ENCODE peak calls at places on chromosome 10, in five cellular contexts. K, C, A, Y and N are unnamed samples.

GRCh38 chr10:125531470-125531869 is 151.5 kb downstream of the TEX36 start:
- DNase-seq in A (no peak), Y (no peak), C (no peak), K (no peak), N (no peak)

GRCh38 chr10:43042503-43043341 is 34.1 kb upstream of the RET start:
- DNase-seq in C (peak; percentile 47), A (no peak), K (no peak), Y (no peak), N (no peak)

GRCh38 chr10:125020871-125021270 is 78.9 kb downstream of the ZRANB1 start:
- DNase-seq in Y (no peak), C (no peak), A (no peak), K (no peak), N (no peak)

GRCh38 chr10:97075961-97076525 is 109.7 kb downstream of the SLIT1 start:
- DNase-seq in C (no peak), A (no peak), Y (no peak), K (no peak), N (no peak)

GRCh38 chr10:299969-300368 is 164.7 kb downstream of the ZMYND11 start:
- DNase-seq in A (no peak), K (no peak), C (no peak), Y (no peak), N (no peak)

GRCh38 chr10:125982256-125982948 is 86.0 kb downstream of the FANK1 start:
- DNase-seq in K (no peak), C (no peak), A (no peak), Y (peak; percentile 81), N (peak; percentile 69)

GRCh38 chr10:69797959-69798358 is 3.7 kb upstream of the COL13A1 start:
- DNase-seq in A (no peak), C (no peak), K (no peak), Y (no peak), N (no peak)

GRCh38 chr10:91054325-91054724 is 133.4 kb upstream of the ANKRD1 start:
- DNase-seq in C (no peak), K (no peak), A (no peak), Y (no peak), N (no peak)

GRCh38 chr10:47134166-47134565 is 165.8 kb upstream of the GDF10 start:
- DNase-seq in K (no peak), Y (no peak), A (peak; percentile 82), C (no peak), N (no peak)

GRCh38 chr10:28922127-28922526 is 244.8 kb downstream of the BAMBI start:
- DNase-seq in Y (peak; percentile 10), K (no peak), C (no peak), A (peak; percentile 26), N (no peak)

GRCh38 chr10:72847681-72848080 is 45.9 kb upstream of the OIT3 start:
- DNase-seq in K (no peak), Y (peak; percentile 34), A (no peak), C (no peak), N (no peak)

GRCh38 chr10:114012650-114013049 is 31.0 kb upstream of the ADRB1 start:
- DNase-seq in C (no peak), Y (no peak), K (no peak), A (peak; percentile 31), N (no peak)

GRCh38 chr10:100183482-100183881 is 2.3 kb downstream of the ERLIN1 start:
- DNase-seq in K (no peak), A (no peak), C (no peak), Y (peak; percentile 44), N (no peak)

GRCh38 chr10:79022565-79023488 is 45.9 kb upstream of the ZMIZ1 start:
- DNase-seq in K (no peak), C (peak; percentile 78), Y (peak; percentile 14), A (no peak), N (no peak)

GRCh38 chr10:46546591-46547330 is 9.7 kb downstream of the GPRIN2 start:
- DNase-seq in A (no peak), K (peak; percentile 61), C (peak; percentile 62), Y (no peak), N (no peak)

GRCh38 chr10:101166430-101166829 is 35.3 kb downstream of the TLX1 start:
- DNase-seq in A (no peak), Y (no peak), K (no peak), C (no peak), N (no peak)

GRCh38 chr10:73251683-73252444 is 580 bp downstream of the MRPS16 start:
- DNase-seq in K (no peak), A (peak; percentile 31), Y (peak; percentile 30), C (peak; percentile 61), N (no peak)

GRCh38 chr10:104317195-104318095 is 20.8 kb downstream of the ITPRIP start:
- DNase-seq in C (peak; percentile 78), A (no peak), K (no peak), Y (peak; percentile 89), N (no peak)

GRCh38 chr10:110699859-110700468 is 55.8 kb downstream of the RBM20 start:
- DNase-seq in Y (no peak), A (no peak), K (no peak), C (no peak), N (no peak)

GRCh38 chr10:71014021-71014782 is 125.8 kb upstream of the PCBD1 start:
- DNase-seq in A (no peak), Y (no peak), C (no peak), K (no peak), N (no peak)

GRCh38 chr10:95346715-95347401 is 56.1 kb upstream of the PDLIM1 start:
- DNase-seq in C (no peak), K (no peak), Y (no peak), A (no peak), N (no peak)

GRCh38 chr10:126251778-126252407 is 136.4 kb downstream of the ADAM12 start:
- DNase-seq in A (no peak), C (no peak), K (no peak), Y (no peak), N (no peak)

GRCh38 chr10:120575411-120575810 is 118.4 kb downstream of the PLPP4 start:
- DNase-seq in K (no peak), A (no peak), C (no peak), Y (no peak), N (no peak)

GRCh38 chr10:55233505-55233904 is 432.5 kb upstream of the PCDH15 start:
- DNase-seq in C (no peak), K (no peak), Y (no peak), A (no peak), N (no peak)

GRCh38 chr10:21334891-21335696 is 190.4 kb downstream of the SKIDA1 start:
- DNase-seq in Y (peak; percentile 97), C (peak; percentile 70), K (peak; percentile 66), A (no peak), N (peak; percentile 90)

GRCh38 chr10:92816106-92816505 is 32.2 kb upstream of the EXOC6 start:
- DNase-seq in C (no peak), K (no peak), Y (no peak), A (peak; percentile 5), N (peak; percentile 89)

GRCh38 chr10:132543916-132544743 is 6.5 kb downstream of the INPP5A start:
- DNase-seq in Y (no peak), A (no peak), K (no peak), C (peak; percentile 59), N (no peak)

GRCh38 chr10:78450807-78451485 is 417.3 kb downstream of the RPS24 start:
- DNase-seq in K (no peak), A (no peak), Y (no peak), C (no peak), N (no peak)

GRCh38 chr10:101283762-101284161 is 54.5 kb upstream of the LBX1 start:
- DNase-seq in K (no peak), Y (no peak), C (no peak), A (no peak), N (no peak)

GRCh38 chr10:114408112-114408967 is 4.0 kb upstream of the AFAP1L2 start:
- DNase-seq in A (no peak), C (peak; percentile 50), K (no peak), Y (no peak), N (no peak)

GRCh38 chr10:22002531-22003110 is 909 bp downstream of the DNAJC1 start:
- DNase-seq in C (no peak), K (no peak), A (no peak), Y (peak; percentile 67), N (no peak)

GRCh38 chr10:34850036-34850435 is 34.9 kb upstream of the PARD3 start:
- DNase-seq in C (no peak), K (no peak), Y (no peak), A (no peak), N (no peak)

GRCh38 chr10:34850558-34850957 is 35.5 kb upstream of the PARD3 start:
- DNase-seq in Y (no peak), C (no peak), K (no peak), A (no peak), N (no peak)

GRCh38 chr10:34858003-34858402 is 42.9 kb upstream of the PARD3 start:
- DNase-seq in C (no peak), A (no peak), Y (no peak), K (no peak), N (no peak)

GRCh38 chr10:34853357-34853756 is 38.3 kb upstream of the PARD3 start:
- DNase-seq in A (no peak), C (no peak), Y (no peak), K (no peak), N (no peak)

GRCh38 chr10:34854147-34854601 is 39.1 kb upstream of the PARD3 start:
- DNase-seq in Y (peak; percentile 77), K (no peak), C (peak; percentile 62), A (no peak), N (peak; percentile 31)
- H3K4me3 ChIP-seq in Y (no peak overlapping the region), K (peak overlapping the region; percentile 9), C (no peak overlapping the region), A (peak overlapping the region; percentile 23), N (no peak overlapping the region)

GRCh38 chr10:26776258-26776657 is 78.8 kb downstream of the PDSS1 start:
- DNase-seq in A (no peak), Y (no peak), K (no peak), C (no peak), N (no peak)
- TF ChIP-seq CTCF in A (no peak), Y (no peak), K (no peak), C (no peak), N (no peak)

GRCh38 chr10:121590772-121591171 is 7.5 kb downstream of the FGFR2 start:
- DNase-seq in A (no peak), Y (no peak), K (no peak), C (peak; percentile 21), N (no peak)
- H3K4me3 ChIP-seq in A (no peak overlapping the region), Y (no peak overlapping the region), K (no peak overlapping the region), C (no peak overlapping the region), N (no peak overlapping the region)

DNA sequence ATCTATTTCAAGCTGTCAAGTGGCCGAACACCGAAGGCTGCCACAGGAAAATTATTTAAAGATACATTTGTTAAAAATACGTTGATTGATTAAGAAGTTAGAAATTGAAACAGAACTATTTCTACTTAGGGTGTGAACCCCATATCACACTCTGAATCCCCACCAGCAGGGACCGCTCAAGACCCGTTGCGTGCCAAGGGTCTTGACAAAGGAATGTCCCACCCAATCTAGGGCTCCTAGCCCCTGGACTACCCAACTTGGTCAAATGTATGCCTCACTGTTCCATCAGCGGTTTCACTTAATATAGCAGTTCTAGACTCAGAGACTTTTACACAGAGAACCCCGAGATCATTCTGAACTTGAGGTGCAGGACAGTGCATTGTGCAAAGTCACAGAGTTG is 11.6 kb upstream of the PFKFB3 start:
- DNase-seq in K (no peak), A (no peak), Y (no peak), C (no peak), N (no peak)
- TF ChIP-seq CTCF in K (no peak), A (no peak), Y (no peak), C (no peak), N (no peak)

GRCh38 chr10:86018735-86019058 is 347.9 kb downstream of the GRID1 start:
- DNase-seq in K (no peak), A (no peak), Y (no peak), C (no peak), N (no peak)
- H3K4me3 ChIP-seq in K (no peak overlapping the region), A (no peak overlapping the region), Y (no peak overlapping the region), C (no peak overlapping the region), N (no peak overlapping the region)